ENCODE peak calls at places on chromosome 1, in eight cellular contexts. U, Z, E, C, R, K, T and F are unnamed samples. For H4K20me1, the result is how much of the 10 kb centered on the place peaks cover.

GRCh38 chr1:196951711-196952394 is 8.3 kb downstream of the CFHR2 start:
- DNase-seq in U (no peak), Z (no peak), E (peak), C (no peak), R (no peak), K (no peak), T (no peak), F (no peak)

GRCh38 chr1:1032428-1032827 is 12.5 kb downstream of the AGRN start:
- DNase-seq in U (no peak), Z (no peak), E (no peak), C (no peak), R (peak), K (no peak), T (no peak), F (peak)

GRCh38 chr1:59294423-59294822 is 2.5 kb upstream of the FGGY start:
- DNase-seq in U (no peak), Z (no peak), E (no peak), C (no peak), R (no peak), K (no peak), T (no peak), F (no peak)

GRCh38 chr1:208007938-208008342 is 97.0 kb upstream of the CD34 start:
- DNase-seq in U (peak), Z (peak), E (peak), C (no peak), R (no peak), K (no peak), T (peak), F (no peak)

GRCh38 chr1:43082701-43083100 is 89.4 kb downstream of the EBNA1BP2 start:
- DNase-seq in U (no peak), Z (no peak), E (no peak), C (no peak), R (no peak), K (no peak), T (no peak), F (no peak)

GRCh38 chr1:113508364-113509164 is 118.2 kb downstream of the MAGI3 start:
- DNase-seq in U (no peak), Z (no peak), E (no peak), C (no peak), R (peak), K (no peak), T (no peak), F (peak)

GRCh38 chr1:163267962-163268361 is 53.8 kb upstream of the NUF2 start:
- DNase-seq in U (no peak), Z (no peak), E (no peak), C (no peak), R (no peak), K (no peak), T (peak), F (no peak)

GRCh38 chr1:208105756-208106155 is 138.4 kb downstream of the PLXNA2 start:
- DNase-seq in U (no peak), Z (no peak), E (no peak), C (no peak), R (no peak), K (no peak), T (no peak), F (no peak)

GRCh38 chr1:216606047-216606637 is 117.1 kb downstream of the ESRRG start:
- DNase-seq in U (no peak), Z (no peak), E (no peak), C (no peak), R (peak), K (no peak), T (no peak), F (no peak)

GRCh38 chr1:50080904-50081586 is 27.7 kb upstream of the ELAVL4 start:
- DNase-seq in U (no peak), Z (peak), E (peak), C (peak), R (peak), K (peak), T (no peak), F (no peak)

DNA sequence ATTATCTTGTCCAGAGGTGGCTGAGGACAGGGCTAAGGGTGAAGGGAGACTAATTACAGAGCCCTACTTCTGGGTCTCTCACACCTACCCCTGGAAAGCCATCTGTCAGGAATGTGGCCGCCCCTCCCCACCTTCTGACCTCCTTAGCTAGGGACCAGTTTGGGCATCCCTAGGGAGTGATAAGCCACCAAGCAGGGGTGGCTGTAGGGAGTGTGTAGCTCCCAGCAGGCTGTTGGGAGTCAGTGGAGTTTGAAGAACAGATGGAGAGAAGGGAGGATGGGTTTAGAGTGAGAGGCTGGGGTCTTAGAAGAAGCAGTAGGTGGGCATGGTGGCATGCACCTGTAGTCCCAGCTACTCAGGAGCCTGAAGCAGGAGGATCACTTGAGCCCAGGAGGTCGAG is 808 bp upstream of the SERINC2 start:
- DNase-seq in U (no peak), Z (no peak), E (no peak), C (no peak), R (no peak), K (no peak), T (no peak), F (no peak)
- H3K4me2 ChIP-seq in U (peak), Z (peak), E (no peak), C (no peak), R (no peak), K (no peak), T (peak), F (peak)

GRCh38 chr1:201730611-201731010 is 98.3 kb upstream of the IPO9 start:
- DNase-seq in U (no peak), Z (no peak), E (no peak), C (no peak), R (no peak), K (no peak), T (no peak), F (no peak)
- H4K20me1 ChIP-seq in U (under half), Z (under half), E (under half), C (under half), R (under half), K (under half), T (half or more), F (under half)

DNA sequence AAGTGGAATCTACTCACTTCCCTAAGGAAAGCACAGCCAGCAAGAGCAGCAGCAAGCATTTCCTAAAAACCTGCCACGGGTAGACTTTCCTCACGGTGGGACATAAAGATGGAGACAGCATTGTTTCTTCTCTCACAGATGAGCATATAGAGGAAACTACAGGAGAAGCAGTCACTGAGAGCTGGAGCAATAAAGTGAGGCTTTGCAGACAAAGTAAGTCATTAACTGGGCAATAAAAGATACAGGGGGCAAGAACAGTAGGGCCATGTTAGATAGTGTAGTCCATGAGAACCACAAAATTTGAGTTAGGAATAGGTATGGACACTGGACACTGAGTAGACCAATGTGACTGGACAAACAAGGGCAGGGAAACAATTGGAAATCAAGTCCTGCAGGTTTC is 240.1 kb upstream of the NFIA start:
- DNase-seq in U (no peak), Z (no peak), E (no peak), C (no peak), R (no peak), K (no peak), T (no peak), F (peak)
- H3K4me2 ChIP-seq in U (no peak), Z (no peak), E (no peak), C (no peak), R (no peak), K (no peak), T (no peak), F (no peak)

DNA sequence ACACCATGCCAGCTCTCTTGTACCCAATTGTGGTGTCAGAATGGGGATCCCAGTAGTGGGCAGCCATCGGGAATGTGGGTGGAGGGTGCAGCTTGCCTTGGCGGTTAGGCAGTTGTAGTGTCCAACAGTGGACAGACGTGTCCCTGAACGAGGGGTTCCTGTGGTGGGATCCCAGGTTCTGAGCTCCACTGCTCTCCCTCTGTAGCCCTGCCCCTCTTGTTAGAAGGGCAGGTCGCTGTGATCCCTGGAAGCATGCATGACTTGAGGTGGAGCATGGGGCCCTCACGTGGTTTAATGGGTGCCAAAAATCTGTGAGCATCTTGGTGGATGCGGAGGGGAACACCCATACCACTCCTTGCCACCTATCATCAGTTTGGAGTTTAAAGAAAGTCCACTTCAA is 4.3 kb downstream of the GALNT2 start:
- DNase-seq in U (no peak), Z (no peak), E (no peak), C (no peak), R (no peak), K (no peak), T (no peak), F (no peak)
- H4K20me1 ChIP-seq in U (under half), Z (half or more), E (under half), C (half or more), R (half or more), K (under half), T (half or more), F (half or more)

DNA sequence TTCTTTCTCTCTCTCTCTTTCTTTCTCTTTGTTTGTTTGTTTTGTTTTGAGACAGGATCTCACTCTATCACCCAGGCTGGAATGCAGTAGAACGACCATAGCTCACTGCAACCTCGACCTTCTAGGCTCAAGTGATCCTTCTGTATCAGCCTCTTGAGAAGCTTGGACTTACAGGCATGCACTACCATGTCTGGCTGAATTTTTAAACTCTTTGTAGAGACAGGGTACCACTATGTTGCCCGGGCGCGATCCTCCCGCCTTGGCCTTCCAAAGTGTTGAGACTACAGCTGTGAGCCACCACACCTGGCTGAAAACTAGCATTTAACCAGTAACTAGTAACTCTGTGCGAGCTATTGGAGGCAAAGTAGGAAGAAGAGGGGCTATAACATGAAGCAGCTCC is 325.5 kb downstream of the ZP4 start:
- DNase-seq in U (no peak), Z (no peak), E (no peak), C (no peak), R (no peak), K (no peak), T (no peak), F (no peak)
- H3K4me2 ChIP-seq in U (no peak), Z (no peak), E (no peak), C (no peak), R (no peak), K (no peak), T (no peak), F (no peak)